ENCODE peak calls at places on chromosomes 11 and 22, in four cellular contexts. P is retinal pigment epithelial cell, M is GM23338, R is fibroblast of villous mesenchyme. X is an unnamed sample.
A peak's percentile ranks its signal among the peaks of the same experiment; 100 is the strongest.

GRCh38 chr11:133892126-133892525 is 46.8 kb upstream of the SPATA19 start:
- DNase-seq in P (no peak), M (no peak), R (no peak), X (no peak)

GRCh38 chr22:19378362-19378711 is 53.2 kb downstream of the HIRA start:
- DNase-seq in P (no peak), M (no peak), R (no peak), X (no peak)

GRCh38 chr11:106072804-106073203 is 4.3 kb downstream of the KBTBD3 start:
- DNase-seq in P (no peak), M (no peak), R (no peak), X (no peak)

GRCh38 chr11:131146817-131147490 is 223.5 kb upstream of the NTM start:
- DNase-seq in P (no peak), M (no peak), R (no peak), X (no peak)

GRCh38 chr11:67273260-67273990 is 7.2 kb downstream of the GRK2 start:
- DNase-seq in P (no peak), M (no peak), R (no peak), X (peak; percentile 40)

GRCh38 chr11:117715801-117716200 is 81.2 kb downstream of the DSCAML1 start:
- DNase-seq in P (no peak), M (no peak), R (no peak), X (no peak)

GRCh38 chr11:68674461-68674860 is 9.9 kb upstream of the GAL start:
- DNase-seq in P (no peak), M (no peak), R (no peak), X (no peak)

GRCh38 chr11:75583710-75584658 is 21.9 kb downstream of the SERPINH1 start:
- DNase-seq in P (no peak), M (peak; percentile 82), R (peak; percentile 65), X (no peak)

GRCh38 chr11:102724904-102725515 is at the start of gene MMP8:
- DNase-seq in P (no peak), M (no peak), R (no peak), X (no peak)

GRCh38 chr11:110467556-110467955 is 37.8 kb downstream of the FDX1 start:
- DNase-seq in P (no peak), M (peak; percentile 28), R (no peak), X (no peak)

GRCh38 chr11:76885390-76886097 is 24.8 kb downstream of the ACER3 start:
- DNase-seq in P (peak; percentile 68), M (no peak), R (peak; percentile 26), X (no peak)

GRCh38 chr22:32076726-32077550 is 33.9 kb downstream of the SLC5A1 start:
- DNase-seq in P (no peak), M (no peak), R (no peak), X (no peak)

DNA sequence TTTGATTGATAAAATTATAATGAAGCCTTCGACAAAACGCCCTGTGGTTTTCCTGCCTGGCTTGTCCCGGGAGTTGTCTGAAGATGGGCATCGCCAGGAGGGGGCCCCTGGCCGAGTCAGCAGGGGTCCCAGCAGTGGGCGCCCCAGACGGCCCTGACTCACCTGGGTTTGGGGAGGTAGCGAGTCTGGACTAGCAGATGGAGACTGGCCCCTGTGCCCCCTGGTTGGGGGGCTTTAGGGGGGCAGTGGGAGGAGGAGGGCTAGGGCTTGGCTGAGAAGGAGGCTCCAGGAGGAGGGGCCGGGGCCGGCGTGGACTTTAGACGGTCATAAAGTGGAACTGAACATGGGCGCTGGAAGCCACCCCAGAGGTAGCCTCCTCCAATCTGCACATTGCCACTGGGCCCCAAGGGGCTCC is 410 bp upstream of the LIF start:
- DNase-seq in P (no peak), M (no peak), R (no peak), X (no peak)
- TF ChIP-seq CTCF in P (peak; percentile 9), M (no peak), R (peak; percentile 2), X (no peak)

GRCh38 chr11:93904711-93905110 is 54.3 kb upstream of the VSTM5 start:
- DNase-seq in P (no peak), M (no peak), R (no peak), X (no peak)

GRCh38 chr11:93905384-93905783 is 55.0 kb upstream of the VSTM5 start:
- DNase-seq in P (no peak), M (no peak), R (peak; percentile 63), X (no peak)

GRCh38 chr11:93906486-93906885 is 56.1 kb upstream of the VSTM5 start:
- DNase-seq in P (no peak), M (no peak), R (no peak), X (no peak)

GRCh38 chr11:93902921-93903320 is 52.5 kb upstream of the VSTM5 start:
- DNase-seq in P (no peak), M (no peak), R (no peak), X (no peak)

DNA sequence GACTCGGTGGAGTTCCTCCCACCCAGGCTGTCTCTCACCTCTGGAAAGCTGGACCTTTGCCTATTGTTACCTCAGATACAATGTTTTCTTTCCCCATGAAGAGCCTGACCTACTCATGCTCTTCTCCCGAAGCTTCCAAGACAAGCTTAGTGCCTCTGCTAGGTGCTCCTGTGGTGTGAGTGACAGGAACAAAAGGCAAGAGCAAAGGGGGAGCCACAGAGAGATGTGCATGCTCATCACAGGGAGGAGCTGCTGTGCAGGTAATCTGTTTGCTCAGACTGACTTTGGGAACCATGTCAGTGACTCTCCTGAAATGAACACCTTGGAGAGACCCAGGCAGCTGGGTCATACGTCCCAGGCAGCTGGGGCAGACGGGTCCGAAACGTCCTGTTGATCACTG is 53.6 kb upstream of the VSTM5 start:
- DNase-seq in P (no peak), M (peak; percentile 40), R (no peak), X (no peak)
- TF ChIP-seq CTCF in P (no peak), M (peak; percentile 16), R (no peak), X (no peak)

DNA sequence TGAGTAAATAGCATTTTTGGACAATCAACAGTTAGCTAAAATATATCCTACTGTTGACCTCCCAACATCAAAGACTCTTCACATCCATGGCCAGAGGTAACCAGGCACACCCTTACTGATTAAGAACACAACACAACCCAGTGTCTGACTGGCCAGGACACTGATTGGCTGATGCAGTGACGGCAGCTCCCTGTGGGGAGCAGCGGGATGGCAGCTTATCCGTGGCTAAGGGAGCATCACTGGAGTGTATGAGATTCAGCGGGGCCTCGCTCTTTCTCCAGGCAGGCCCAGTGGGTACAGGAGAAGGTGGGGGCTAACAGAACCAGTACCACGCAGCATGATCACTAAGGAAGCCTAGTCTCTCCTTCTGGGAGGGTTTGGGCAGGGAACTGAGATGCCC is 10.3 kb upstream of the IL2RB start:
- DNase-seq in P (no peak), M (peak; percentile 32), R (no peak), X (no peak)
- TF ChIP-seq CTCF in P (peak; percentile 5), M (no peak), R (no peak), X (no peak)

DNA sequence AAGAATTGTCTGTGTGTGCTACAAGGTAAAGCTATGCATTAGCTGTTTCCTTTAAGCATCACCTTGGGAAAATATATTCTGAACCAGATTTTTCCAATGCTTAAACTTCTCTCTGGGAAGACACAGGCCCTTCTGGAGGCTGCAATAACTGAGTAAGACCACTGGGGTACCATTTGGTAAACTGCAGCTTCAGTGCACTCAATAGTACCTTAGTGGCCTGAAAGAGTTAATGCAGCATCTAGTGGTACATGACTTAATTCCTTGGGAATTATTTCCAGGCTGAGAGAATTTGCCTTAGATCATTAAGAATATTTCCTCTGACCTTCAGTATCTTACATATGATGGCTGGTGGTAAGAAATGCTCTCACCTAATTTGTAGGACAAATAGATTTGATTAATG is 727.4 kb downstream of the DLG2 start:
- DNase-seq in P (no peak), M (peak; percentile 87), R (no peak), X (no peak)
- TF ChIP-seq CTCF in P (peak; percentile 62), M (peak; percentile 80), R (no peak), X (no peak)

GRCh38 chr11:1824221-1825038 is 10.4 kb upstream of the SYT8 start:
- DNase-seq in P (no peak), M (no peak), R (no peak), X (no peak)

GRCh38 chr11:1826552-1827094 is 8.2 kb upstream of the SYT8 start:
- DNase-seq in P (no peak), M (peak; percentile 63), R (peak; percentile 73), X (no peak)

GRCh38 chr11:1825785-1826451 is 8.9 kb upstream of the SYT8 start:
- DNase-seq in P (no peak), M (no peak), R (no peak), X (no peak)

GRCh38 chr11:1823376-1824220 is 11.2 kb upstream of the SYT8 start:
- DNase-seq in P (no peak), M (no peak), R (no peak), X (no peak)

DNA sequence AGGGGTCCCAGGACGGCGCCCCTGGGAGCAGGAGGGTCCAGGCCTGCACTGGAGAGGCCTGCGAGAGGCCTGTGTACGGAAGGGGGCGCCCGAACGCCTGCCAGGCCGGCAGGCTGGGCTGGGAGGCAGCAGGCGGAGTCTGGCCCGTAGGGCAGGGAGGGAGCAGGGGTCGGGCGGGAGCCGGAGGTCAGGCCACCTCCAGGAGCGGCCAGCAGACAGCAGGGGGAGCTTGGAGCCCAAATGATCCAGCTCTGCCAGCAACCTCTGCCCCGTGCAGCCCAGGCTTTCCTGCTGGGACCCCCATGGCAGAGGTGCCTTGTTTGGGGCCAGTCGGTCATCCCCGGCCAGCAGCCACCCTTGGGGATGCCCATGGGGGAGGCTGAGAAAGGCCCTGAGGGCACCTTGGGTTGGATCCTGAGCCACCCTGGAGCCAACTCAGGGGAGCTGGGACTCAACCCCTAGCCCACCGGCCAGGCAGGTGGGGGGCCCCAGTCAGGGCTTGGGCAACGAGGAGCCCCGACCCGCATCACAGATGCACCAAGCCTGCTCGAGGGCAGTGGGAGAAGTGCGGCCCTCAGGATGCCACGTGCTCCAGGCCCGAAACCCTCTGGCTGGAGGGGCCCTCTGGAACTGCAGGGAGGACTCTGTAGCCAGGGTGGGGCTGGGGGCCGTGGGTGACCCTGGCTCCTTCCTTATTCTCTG is 9.6 kb upstream of the SYT8 start:
- DNase-seq in P (no peak), M (peak; percentile 92), R (peak; percentile 46), X (no peak)
- TF ChIP-seq CTCF in P (peak; percentile 75), M (peak; percentile 66), R (peak; percentile 65), X (no peak)

X was measured in activated B cell treated with CpG ODN at 0.5 μM for 24 hours.